ENCODE peak calls at places on chromosomes 4 and X, in four cellular contexts. R, A, B and Q are unnamed samples.

GRCh38 chr4:133550436-133550835 is 401.3 kb downstream of the PCDH10 start:
- DNase-seq in R (no peak), A (no peak), B (no peak), Q (no peak)

GRCh38 chr4:181970356-181970755 is 272.8 kb upstream of the TENM3 start:
- DNase-seq in R (no peak), A (no peak), B (no peak), Q (no peak)

GRCh38 chr4:25943312-25943711 is 29.3 kb downstream of the SMIM20 start:
- DNase-seq in R (no peak), A (no peak), B (no peak), Q (no peak)

GRCh38 chr4:5998333-5998936 is 19.8 kb downstream of the C4orf50 start:
- DNase-seq in R (no peak), A (peak), B (peak), Q (peak)

GRCh38 chrX:35919536-35920309 is at the start of gene CFAP47:
- DNase-seq in R (no peak), A (peak), B (peak), Q (no peak)

GRCh38 chr4:5789141-5789540 is 78.1 kb downstream of the EVC start:
- DNase-seq in R (no peak), A (no peak), B (no peak), Q (no peak)

GRCh38 chrX:110310896-110311295 is 7.0 kb downstream of the AMMECR1 start:
- DNase-seq in R (no peak), A (peak), B (no peak), Q (no peak)

GRCh38 chr4:176422031-176422430 is 102.3 kb downstream of the SPCS3 start:
- DNase-seq in R (no peak), A (no peak), B (no peak), Q (no peak)

GRCh38 chr4:8185280-8185679 is 13.8 kb upstream of the SH3TC1 start:
- DNase-seq in R (no peak), A (no peak), B (no peak), Q (no peak)

GRCh38 chrX:49276671-49277519 is 7.3 kb downstream of the PPP1R3F start:
- DNase-seq in R (no peak), A (no peak), B (no peak), Q (no peak)

GRCh38 chr4:2806392-2807355 is 13.8 kb downstream of the SH3BP2 start:
- DNase-seq in R (no peak), A (no peak), B (peak), Q (no peak)

GRCh38 chrX:74579597-74580209 is 34.7 kb downstream of the RLIM start:
- DNase-seq in R (no peak), A (no peak), B (no peak), Q (no peak)

GRCh38 chrX:110440016-110440805 is 81.6 kb downstream of the RTL9 start:
- DNase-seq in R (no peak), A (no peak), B (no peak), Q (no peak)

GRCh38 chr4:64721106-64721505 is 311.9 kb upstream of the TECRL start:
- DNase-seq in R (no peak), A (no peak), B (no peak), Q (no peak)

GRCh38 chr4:64715741-64716140 is 306.5 kb upstream of the TECRL start:
- DNase-seq in R (no peak), A (no peak), B (no peak), Q (no peak)

GRCh38 chr4:64713256-64713840 is 304.1 kb upstream of the TECRL start:
- DNase-seq in R (no peak), A (peak), B (peak), Q (peak)

GRCh38 chr4:64718091-64718490 is 308.8 kb upstream of the TECRL start:
- DNase-seq in R (no peak), A (no peak), B (no peak), Q (no peak)
- TF ChIP-seq FOXM1 in R (no peak), A (no peak), B (no peak), Q (no peak)

DNA sequence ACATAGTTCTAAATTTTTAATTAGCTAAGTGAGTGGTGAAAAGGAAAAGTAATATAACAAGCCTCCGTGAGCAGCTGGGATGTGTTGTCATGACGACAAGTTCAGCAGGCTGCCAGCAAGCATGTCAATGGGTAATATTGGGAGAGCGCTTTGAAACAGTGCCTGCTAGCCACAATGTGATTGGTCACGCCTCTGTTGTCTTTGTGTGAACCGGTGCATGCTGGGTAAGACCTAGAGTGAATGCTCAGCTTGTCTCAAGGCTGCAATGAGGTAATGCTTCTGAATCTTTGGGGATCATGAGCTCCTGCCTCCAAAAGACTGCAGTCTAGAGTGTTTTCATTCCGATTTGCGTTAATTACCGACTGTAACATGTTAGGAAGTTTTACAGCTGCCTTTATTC is 54.9 kb downstream of the STOX2 start:
- DNase-seq in R (no peak), A (peak), B (peak), Q (no peak)
- TF ChIP-seq EP300 in R (no peak), A (no peak), B (no peak), Q (no peak)

GRCh38 chr4:114603455-114603854 is 4.8 kb downstream of the UGT8 start:
- DNase-seq in R (peak), A (no peak), B (no peak), Q (no peak)
- TF ChIP-seq RAD21 in R (no peak), A (no peak), B (no peak), Q (no peak)

DNA sequence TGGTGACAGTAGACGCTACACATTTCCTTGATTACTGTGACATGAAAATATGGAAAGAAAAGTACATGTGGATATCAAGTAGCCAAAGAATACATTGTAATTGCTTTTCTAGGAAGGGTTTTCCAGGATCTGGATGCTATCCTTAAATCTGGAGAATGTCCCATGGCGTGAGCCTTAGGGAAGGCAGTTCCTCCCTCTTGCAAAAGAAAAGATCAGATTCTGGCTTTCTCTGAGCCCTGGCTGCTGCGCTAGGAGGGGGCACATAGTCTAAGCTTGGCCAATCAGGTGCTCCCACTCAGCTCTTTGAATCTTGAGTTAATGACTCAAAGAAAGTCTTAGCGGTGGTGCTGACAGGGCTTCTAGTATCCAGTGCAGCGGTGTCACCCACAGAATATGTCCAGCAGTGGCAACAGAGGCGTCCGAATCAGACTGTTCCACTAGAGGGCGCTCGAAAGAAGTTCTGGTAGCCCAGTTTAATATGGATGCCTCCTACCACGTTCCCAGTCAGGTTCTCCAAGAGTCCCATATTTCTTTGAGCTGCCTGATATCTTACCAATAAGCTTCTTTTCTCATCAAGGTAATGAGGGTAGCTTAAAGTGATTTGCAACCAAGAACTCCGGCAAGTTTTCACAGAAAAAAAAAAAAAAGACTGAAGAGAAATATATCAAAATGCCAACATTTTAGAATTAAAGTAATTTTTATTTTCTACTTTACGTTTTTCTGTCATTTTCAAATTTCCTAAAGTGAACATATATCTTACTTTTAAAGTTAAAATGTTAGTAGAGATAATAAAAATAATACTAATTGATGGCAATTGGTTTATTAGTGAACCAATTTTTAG is 213.4 kb upstream of the S100G start:
- DNase-seq in R (peak), A (peak), B (peak), Q (peak)
- TF ChIP-seq FOXM1 in R (no peak), A (no peak), B (no peak), Q (no peak)

DNA sequence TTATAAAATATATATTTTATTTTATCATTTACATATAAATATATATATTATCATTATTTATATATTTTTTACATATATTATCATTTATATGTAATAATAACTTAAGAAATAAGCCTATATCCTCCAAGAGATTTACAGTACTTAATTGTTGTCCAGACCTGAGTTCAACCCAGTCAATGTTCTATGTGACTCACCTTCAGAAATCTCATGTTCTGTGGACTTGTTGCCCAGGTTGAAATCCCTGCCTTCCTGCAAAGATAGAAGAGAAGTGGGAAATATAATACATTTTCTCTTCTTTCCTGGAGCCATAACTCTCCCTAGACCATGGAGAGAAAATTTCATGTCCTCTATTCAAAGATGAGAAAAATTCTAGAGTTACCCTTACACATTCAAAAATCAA is 247.3 kb downstream of the PARM1 start:
- DNase-seq in R (no peak), A (no peak), B (no peak), Q (no peak)
- TF ChIP-seq EP300 in R (no peak), A (no peak), B (no peak), Q (no peak)

GRCh38 chrX:130118396-130118795 is 8.1 kb upstream of the ELF4 start:
- DNase-seq in R (no peak), A (no peak), B (no peak), Q (no peak)
- TF ChIP-seq RAD21 in R (no peak), A (no peak), B (no peak), Q (no peak)

GRCh38 chrX:21529771-21530170 is 128.4 kb downstream of the KLHL34 start:
- DNase-seq in R (no peak), A (no peak), B (no peak), Q (no peak)
- TF ChIP-seq FOXM1 in R (no peak), A (no peak), B (no peak), Q (no peak)

GRCh38 chr4:82898322-82899243 is 2.0 kb upstream of the THAP9 start:
- DNase-seq in R (no peak), A (peak), B (no peak), Q (no peak)

GRCh38 chr4:82900016-82900334 is 560 bp upstream of the THAP9 start:
- DNase-seq in R (peak), A (no peak), B (no peak), Q (no peak)

GRCh38 chr4:82901129-82901718 is 689 bp downstream of the THAP9 start:
- DNase-seq in R (no peak), A (no peak), B (no peak), Q (no peak)

GRCh38 chr4:82899339-82899738 is 1.2 kb upstream of the THAP9 start:
- DNase-seq in R (no peak), A (no peak), B (no peak), Q (no peak)

GRCh38 chr4:82900335-82901128 is at the start of gene THAP9:
- DNase-seq in R (peak), A (peak), B (peak), Q (peak)
- TF ChIP-seq EP300 in R (no peak), A (peak), B (no peak), Q (peak)